ENCODE peak calls at places on chromosomes 4 and X, in four cellular contexts. J is SK-N-SH, G is K562, O is HepG2. W is an unnamed sample.

GRCh38 chr4:151905197-151905596 is 144.4 kb upstream of the GATB start:
- DNase-seq in G (no peak), O (no peak), J (no peak), W (peak)

GRCh38 chr4:9703391-9703790 is 78.0 kb upstream of the DRD5 start:
- DNase-seq in J (peak), G (peak), O (peak), W (peak)

GRCh38 chr4:151530230-151530629 is 121.3 kb downstream of the FHIP1A start:
- DNase-seq in J (no peak), O (no peak), G (no peak), W (no peak)

GRCh38 chrX:38616904-38617303 is 55.6 kb downstream of the TSPAN7 start:
- DNase-seq in O (no peak), G (no peak), J (no peak), W (no peak)

GRCh38 chr4:96035727-96036126 is 195.8 kb downstream of the PDHA2 start:
- DNase-seq in G (peak), O (no peak), J (no peak), W (no peak)

GRCh38 chrX:40278340-40279090 is 180.8 kb upstream of the BCOR start:
- DNase-seq in O (no peak), G (no peak), J (no peak), W (no peak)

GRCh38 chr4:31362756-31363155 is 642.6 kb downstream of the PCDH7 start:
- DNase-seq in J (no peak), O (no peak), G (no peak), W (no peak)

GRCh38 chr4:83535945-83536648 is at the start of gene GPAT3:
- DNase-seq in J (peak), O (peak), G (peak), W (no peak)

GRCh38 chrX:134236690-134237362 is at the start of gene CCDC160:
- DNase-seq in O (peak), G (peak), J (peak), W (no peak)

GRCh38 chrX:101232316-101232715 is 12.7 kb downstream of the DRP2 start:
- DNase-seq in O (no peak), J (no peak), G (no peak), W (no peak)

GRCh38 chrX:17164936-17165335 is 210.1 kb upstream of the NHS start:
- DNase-seq in J (no peak), O (no peak), G (no peak), W (no peak)

GRCh38 chrX:84320606-84321005 is 132.6 kb upstream of the RPS6KA6 start:
- DNase-seq in G (no peak), J (no peak), O (no peak), W (no peak)

GRCh38 chr4:67558493-67558892 is at the start of gene STAP1:
- DNase-seq in J (no peak), G (no peak), O (no peak), W (no peak)

GRCh38 chrX:112218388-112218787 is 135.8 kb upstream of the TRPC5 start:
- DNase-seq in G (no peak), O (no peak), J (no peak), W (no peak)

GRCh38 chr4:140250989-140251552 is 97.1 kb upstream of the MAML3 start:
- DNase-seq in J (no peak), G (no peak), O (no peak), W (no peak)

GRCh38 chrX:100944601-100945000 is 15.9 kb upstream of the XKRX start:
- DNase-seq in J (no peak), G (no peak), O (no peak), W (no peak)

GRCh38 chr4:178165251-178165650 is 723.0 kb upstream of the AGA start:
- DNase-seq in G (no peak), J (no peak), O (no peak), W (no peak)

GRCh38 chr4:151430737-151431457 is 21.9 kb downstream of the FHIP1A start:
- DNase-seq in J (no peak), O (no peak), G (no peak), W (no peak)

GRCh38 chrX:9312922-9313867 is 151.7 kb upstream of the TBL1X start:
- DNase-seq in J (peak), O (peak), G (peak), W (no peak)

GRCh38 chrX:20378291-20378920 is 111.7 kb upstream of the RPS6KA3 start:
- DNase-seq in G (no peak), O (no peak), J (no peak), W (peak)

GRCh38 chrX:77785400-77785745 is 643 bp downstream of the ATRX start:
- DNase-seq in J (peak), O (no peak), G (peak), W (no peak)

GRCh38 chr4:15238720-15239119 is 189.1 kb upstream of the C1QTNF7 start:
- DNase-seq in G (peak), J (peak), O (peak), W (no peak)

GRCh38 chr4:134388351-134388750 is 186.8 kb upstream of the PABPC4L start:
- DNase-seq in G (no peak), J (no peak), O (no peak), W (no peak)

GRCh38 chr4:10032625-10033024 is 11.3 kb upstream of the SLC2A9 start:
- DNase-seq in J (no peak), G (no peak), O (peak), W (no peak)

GRCh38 chr4:156765277-156765676 is 206.3 kb downstream of the PDGFC start:
- DNase-seq in O (peak), G (no peak), J (no peak), W (no peak)

GRCh38 chr4:44422912-44423311 is 25.7 kb downstream of the KCTD8 start:
- DNase-seq in J (no peak), G (no peak), O (no peak), W (no peak)

GRCh38 chr4:153169811-153170210 is 34.4 kb upstream of the TRIM2 start:
- DNase-seq in J (no peak), G (no peak), O (no peak), W (no peak)

GRCh38 chrX:144627947-144628346 is 619.4 kb upstream of the SPANXN1 start:
- DNase-seq in O (no peak), J (no peak), G (no peak), W (no peak)

GRCh38 chrX:28668303-28668702 is 81.1 kb downstream of the IL1RAPL1 start:
- DNase-seq in J (no peak), O (no peak), G (no peak), W (no peak)

GRCh38 chrX:143781103-143781502 is 60.6 kb upstream of the SPANXN2 start:
- DNase-seq in O (no peak), G (no peak), J (no peak), W (no peak)

GRCh38 chr4:113325876-113326615 is 276.6 kb downstream of the ANK2 start:
- DNase-seq in O (no peak), J (no peak), G (no peak), W (no peak)

GRCh38 chr4:165472943-165473676 is 94.3 kb downstream of the CPE start:
- DNase-seq in G (no peak), J (no peak), O (no peak), W (no peak)

GRCh38 chrX:24733111-24733510 is 39.4 kb downstream of the POLA1 start:
- DNase-seq in G (no peak), O (no peak), J (no peak), W (no peak)

GRCh38 chr4:184588893-184589292 is 60.4 kb downstream of the CASP3 start:
- DNase-seq in G (no peak), J (no peak), O (no peak), W (no peak)

GRCh38 chr4:139828966-139829662 is 163.5 kb downstream of the MGST2 start:
- DNase-seq in O (no peak), J (no peak), G (no peak), W (no peak)

GRCh38 chr4:26987191-26987590 is 126.5 kb downstream of the STIM2 start:
- DNase-seq in O (no peak), J (no peak), G (no peak), W (no peak)

GRCh38 chr4:147090486-147090885 is 144.8 kb upstream of the TTC29 start:
- DNase-seq in O (no peak), J (no peak), G (no peak), W (no peak)

GRCh38 chr4:186345184-186345583 is 79.2 kb downstream of the F11 start:
- DNase-seq in G (no peak), O (no peak), J (no peak), W (no peak)

GRCh38 chrX:32483534-32484136 is 727.7 kb downstream of the DMD start:
- DNase-seq in G (no peak), J (peak), O (no peak), W (no peak)

GRCh38 chr4:80185787-80186548 is 11.3 kb upstream of the PRDM8 start:
- DNase-seq in J (no peak), O (no peak), G (no peak), W (no peak)

GRCh38 chrX:153948002-153948466 is 3.6 kb upstream of the RENBP start:
- DNase-seq in G (no peak), J (no peak), O (peak), W (no peak)

GRCh38 chrX:153945956-153946909 is 1.8 kb upstream of the RENBP start:
- DNase-seq in G (no peak), J (no peak), O (peak), W (no peak)

GRCh38 chrX:153944800-153945150 is 332 bp upstream of the RENBP start:
- DNase-seq in G (no peak), O (no peak), J (no peak), W (no peak)

GRCh38 chrX:153948847-153949819 is 4.7 kb upstream of the RENBP start:
- DNase-seq in G (no peak), J (no peak), O (no peak), W (no peak)

DNA sequence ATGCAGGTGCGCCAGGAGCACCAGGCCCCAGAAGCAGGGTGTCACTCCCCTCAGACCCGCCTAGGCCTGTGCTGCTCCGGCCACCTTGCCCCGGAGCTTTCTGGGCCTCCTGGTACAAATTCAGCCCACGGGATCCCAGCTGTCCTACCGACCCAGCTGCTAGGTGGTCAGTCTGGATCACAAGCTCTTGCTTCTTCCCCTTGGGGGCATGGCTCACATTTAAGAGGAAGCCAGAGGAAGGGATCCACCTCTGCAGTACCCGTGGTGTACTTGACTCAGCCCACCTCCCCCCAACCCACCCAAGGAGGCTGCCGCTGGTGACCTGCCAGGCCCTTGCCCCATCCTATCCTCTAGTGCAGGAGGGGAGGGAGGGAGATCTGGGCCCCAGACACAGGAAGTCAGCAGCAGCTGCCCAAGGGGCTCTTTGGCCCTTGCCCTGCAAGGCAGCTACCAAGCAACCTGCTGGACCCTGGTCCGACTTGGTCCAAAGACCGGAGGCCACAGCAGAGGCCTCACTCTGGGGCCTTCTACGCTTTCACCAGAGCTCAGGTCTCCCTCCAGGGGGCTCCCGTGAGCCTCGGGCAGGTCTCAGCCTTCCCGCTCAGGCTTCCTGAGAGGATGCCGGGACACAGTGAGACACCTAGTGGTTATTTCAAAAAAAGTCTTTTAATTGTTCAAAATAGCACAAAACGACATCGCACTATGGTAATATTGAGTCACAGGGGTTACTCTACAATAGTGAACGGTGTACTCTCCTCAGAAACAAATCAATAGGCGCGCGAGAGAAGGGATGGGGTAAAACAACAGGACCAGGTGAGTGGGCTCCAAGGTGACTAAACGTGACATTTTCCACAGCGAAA is 2.7 kb upstream of the RENBP start:
- DNase-seq in J (peak), G (peak), O (peak), W (no peak)
- TF ChIP-seq YY1 in J (no peak), G (no peak), O (peak), W (no peak)

DNA sequence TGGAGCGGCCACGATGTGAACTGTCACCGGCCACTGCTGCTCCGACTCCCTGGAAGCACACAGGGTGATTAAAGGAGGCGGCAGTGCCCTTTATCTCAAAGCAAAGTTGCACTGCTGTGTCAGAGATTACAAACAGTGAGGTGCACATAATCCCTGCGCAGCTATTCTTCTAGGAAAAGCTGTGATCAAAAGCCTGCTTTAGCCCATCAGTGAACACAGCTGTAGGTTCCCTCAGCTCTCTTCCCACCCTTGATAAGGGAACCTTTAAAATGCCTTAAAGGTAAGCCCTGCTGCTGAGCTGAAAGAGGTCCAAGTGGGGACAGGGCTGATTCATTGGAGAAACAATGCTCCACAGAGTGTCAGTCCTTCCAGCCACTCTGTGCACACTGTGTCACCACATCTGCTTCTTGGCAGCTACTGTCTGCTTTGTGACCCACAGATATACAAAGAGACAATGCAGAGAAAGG is 127.6 kb downstream of the EIF4E start:
- DNase-seq in J (no peak), O (no peak), G (peak), W (no peak)
- TF ChIP-seq NFIC in J (no peak), O (no peak), G (peak), W (no peak)

GRCh38 chrX:15758140-15758539 is 20.1 kb downstream of the CA5B start:
- DNase-seq in J (no peak), G (no peak), O (no peak), W (no peak)

DNA sequence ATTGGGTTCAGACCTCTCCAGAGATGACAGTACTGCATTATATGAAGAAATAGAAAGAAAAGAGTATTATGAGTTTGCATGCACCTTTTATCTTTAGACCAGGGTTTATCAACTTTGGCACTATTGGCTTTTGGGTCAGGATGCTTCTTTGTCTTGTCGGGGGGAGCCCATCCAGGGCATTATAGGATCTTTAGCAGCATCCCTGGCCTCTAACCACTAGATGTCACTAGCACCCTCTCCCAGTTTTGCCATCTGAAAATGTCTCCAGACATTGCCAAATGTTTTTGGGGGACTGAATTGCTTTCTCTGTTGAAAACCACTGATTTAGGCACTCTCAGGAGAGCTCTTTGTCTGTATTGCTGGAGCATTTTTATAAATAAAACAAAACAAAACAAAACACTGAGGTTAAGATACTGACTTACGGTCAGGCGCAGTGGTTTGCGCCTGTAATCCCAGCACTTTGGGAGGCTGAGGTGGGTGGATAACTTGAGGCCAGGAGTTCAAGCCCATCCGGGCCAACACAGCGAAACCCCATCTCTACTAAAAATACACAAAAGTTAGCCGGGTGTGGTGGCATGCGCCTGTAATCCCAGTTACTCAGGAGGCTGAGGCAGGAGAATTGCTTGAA is 23.6 kb downstream of the CA5B start:
- DNase-seq in J (peak), G (peak), O (no peak), W (no peak)
- TF ChIP-seq USF2 in J (no peak), G (no peak), O (no peak), W (no peak)

GRCh38 chrX:129238011-129238410 is 285.3 kb downstream of the SMARCA1 start:
- DNase-seq in O (no peak), J (no peak), G (no peak), W (no peak)

GRCh38 chrX:129235903-129236302 is 287.4 kb downstream of the SMARCA1 start:
- DNase-seq in O (no peak), G (no peak), J (no peak), W (no peak)

GRCh38 chrX:129233791-129234190 is 289.5 kb downstream of the SMARCA1 start:
- DNase-seq in G (no peak), J (no peak), O (no peak), W (no peak)

DNA sequence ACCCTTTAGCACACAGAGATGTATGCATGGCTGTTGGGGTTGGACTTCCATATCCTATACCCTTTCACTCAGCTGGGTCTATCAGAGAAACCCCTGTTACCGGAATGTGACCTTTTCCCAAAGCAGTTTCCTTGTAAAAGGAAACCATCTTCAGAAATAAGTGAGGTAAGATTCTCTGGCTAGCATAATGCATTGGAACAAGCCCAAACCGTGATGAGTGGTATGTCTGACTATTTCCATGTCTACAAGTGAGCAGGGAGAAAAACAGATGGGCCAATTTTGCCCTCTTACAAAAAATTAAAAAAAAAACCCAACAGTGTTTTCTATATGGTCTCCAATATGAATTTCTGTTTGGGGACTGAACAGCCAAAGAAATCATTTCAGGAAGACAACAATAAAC is 283.9 kb downstream of the SMARCA1 start:
- DNase-seq in G (no peak), J (no peak), O (no peak), W (no peak)
- TF ChIP-seq YY1 in G (no peak), J (no peak), O (no peak), W (no peak)